ENCODE peak calls at places on chromosomes 7 and 10, in nine cellular contexts. One of them, this sample, is unnamed.

GRCh38 chr10:114523876-114524275 is 119.6 kb upstream of the AFAP1L2 start:
- DNase-seq in CD8-positive, alpha-beta memory T cell: no peak
- DNase-seq in GM20000: no peak
- DNase-seq in KBM-7: no peak
- DNase-seq in AG08395: no peak
- DNase-seq in GDM1: no peak
- DNase-seq in fibroblast of mammary gland: no peak
- DNase-seq in OCI-LY7: peak
- DNase-seq in stimulated activated CD4-positive, alpha-beta T cell treated with anti-CD3 and anti-CD28 coated beads, Interleukin-1b, Interleukin-23, amount 100 ng/mL, for 24 hours: no peak
- DNase-seq in this sample: peak

GRCh38 chr7:12281026-12281425 is 69.9 kb downstream of the TMEM106B start:
- DNase-seq in OCI-LY7: no peak
- DNase-seq in GM20000: no peak
- DNase-seq in stimulated activated CD4-positive, alpha-beta T cell treated with anti-CD3 and anti-CD28 coated beads, Interleukin-1b, Interleukin-23, amount 100 ng/mL, for 24 hours: no peak
- DNase-seq in CD8-positive, alpha-beta memory T cell: no peak
- DNase-seq in GDM1: no peak
- DNase-seq in KBM-7: no peak
- DNase-seq in AG08395: no peak
- DNase-seq in fibroblast of mammary gland: peak
- DNase-seq in this sample: no peak

GRCh38 chr7:129110575-129111376 is 33.7 kb upstream of the TSPAN33 start:
- DNase-seq in GM20000: no peak
- DNase-seq in GDM1: no peak
- DNase-seq in AG08395: no peak
- DNase-seq in CD8-positive, alpha-beta memory T cell: no peak
- DNase-seq in fibroblast of mammary gland: no peak
- DNase-seq in stimulated activated CD4-positive, alpha-beta T cell treated with anti-CD3 and anti-CD28 coated beads, Interleukin-1b, Interleukin-23, amount 100 ng/mL, for 24 hours: no peak
- DNase-seq in KBM-7: no peak
- DNase-seq in OCI-LY7: no peak
- DNase-seq in this sample: peak

GRCh38 chr7:135960709-135961451 is 16.3 kb downstream of the MTPN start:
- DNase-seq in fibroblast of mammary gland: no peak
- DNase-seq in OCI-LY7: no peak
- DNase-seq in CD8-positive, alpha-beta memory T cell: no peak
- DNase-seq in GDM1: no peak
- DNase-seq in KBM-7: no peak
- DNase-seq in AG08395: no peak
- DNase-seq in GM20000: no peak
- DNase-seq in stimulated activated CD4-positive, alpha-beta T cell treated with anti-CD3 and anti-CD28 coated beads, Interleukin-1b, Interleukin-23, amount 100 ng/mL, for 24 hours: no peak
- DNase-seq in this sample: no peak

GRCh38 chr10:106493166-106493565 is 671.3 kb downstream of the SORCS1 start:
- DNase-seq in CD8-positive, alpha-beta memory T cell: no peak
- DNase-seq in GDM1: no peak
- DNase-seq in OCI-LY7: no peak
- DNase-seq in stimulated activated CD4-positive, alpha-beta T cell treated with anti-CD3 and anti-CD28 coated beads, Interleukin-1b, Interleukin-23, amount 100 ng/mL, for 24 hours: no peak
- DNase-seq in fibroblast of mammary gland: no peak
- DNase-seq in AG08395: no peak
- DNase-seq in GM20000: no peak
- DNase-seq in KBM-7: no peak
- DNase-seq in this sample: no peak

GRCh38 chr7:497346-497745 is 22.3 kb downstream of the PDGFA start:
- DNase-seq in OCI-LY7: no peak
- DNase-seq in fibroblast of mammary gland: no peak
- DNase-seq in GDM1: no peak
- DNase-seq in GM20000: no peak
- DNase-seq in CD8-positive, alpha-beta memory T cell: no peak
- DNase-seq in KBM-7: no peak
- DNase-seq in stimulated activated CD4-positive, alpha-beta T cell treated with anti-CD3 and anti-CD28 coated beads, Interleukin-1b, Interleukin-23, amount 100 ng/mL, for 24 hours: no peak
- DNase-seq in AG08395: no peak
- DNase-seq in this sample: no peak

GRCh38 chr7:96224682-96225081 is 97.2 kb downstream of the SLC25A13 start:
- DNase-seq in OCI-LY7: no peak
- DNase-seq in GDM1: peak
- DNase-seq in CD8-positive, alpha-beta memory T cell: no peak
- DNase-seq in fibroblast of mammary gland: peak
- DNase-seq in stimulated activated CD4-positive, alpha-beta T cell treated with anti-CD3 and anti-CD28 coated beads, Interleukin-1b, Interleukin-23, amount 100 ng/mL, for 24 hours: no peak
- DNase-seq in GM20000: peak
- DNase-seq in AG08395: no peak
- DNase-seq in KBM-7: peak
- DNase-seq in this sample: no peak

GRCh38 chr7:134366481-134366880 is 49.8 kb upstream of the SLC35B4 start:
- DNase-seq in AG08395: no peak
- DNase-seq in stimulated activated CD4-positive, alpha-beta T cell treated with anti-CD3 and anti-CD28 coated beads, Interleukin-1b, Interleukin-23, amount 100 ng/mL, for 24 hours: no peak
- DNase-seq in GM20000: no peak
- DNase-seq in fibroblast of mammary gland: peak
- DNase-seq in OCI-LY7: no peak
- DNase-seq in CD8-positive, alpha-beta memory T cell: no peak
- DNase-seq in KBM-7: no peak
- DNase-seq in GDM1: no peak
- DNase-seq in this sample: no peak

GRCh38 chr10:33052476-33052875 is 94.4 kb upstream of the ITGB1 start:
- DNase-seq in CD8-positive, alpha-beta memory T cell: no peak
- DNase-seq in GM20000: no peak
- DNase-seq in KBM-7: no peak
- DNase-seq in fibroblast of mammary gland: no peak
- DNase-seq in AG08395: no peak
- DNase-seq in OCI-LY7: no peak
- DNase-seq in stimulated activated CD4-positive, alpha-beta T cell treated with anti-CD3 and anti-CD28 coated beads, Interleukin-1b, Interleukin-23, amount 100 ng/mL, for 24 hours: no peak
- DNase-seq in GDM1: no peak
- DNase-seq in this sample: no peak

GRCh38 chr10:58638406-58638805 is 125.7 kb downstream of the BICC1 start:
- DNase-seq in stimulated activated CD4-positive, alpha-beta T cell treated with anti-CD3 and anti-CD28 coated beads, Interleukin-1b, Interleukin-23, amount 100 ng/mL, for 24 hours: no peak
- DNase-seq in GDM1: no peak
- DNase-seq in GM20000: no peak
- DNase-seq in fibroblast of mammary gland: peak
- DNase-seq in KBM-7: no peak
- DNase-seq in OCI-LY7: no peak
- DNase-seq in CD8-positive, alpha-beta memory T cell: no peak
- DNase-seq in AG08395: no peak
- DNase-seq in this sample: no peak

GRCh38 chr7:4841007-4841784 is 20.6 kb downstream of the PAPOLB start:
- DNase-seq in stimulated activated CD4-positive, alpha-beta T cell treated with anti-CD3 and anti-CD28 coated beads, Interleukin-1b, Interleukin-23, amount 100 ng/mL, for 24 hours: no peak
- DNase-seq in GM20000: no peak
- DNase-seq in GDM1: no peak
- DNase-seq in fibroblast of mammary gland: no peak
- DNase-seq in CD8-positive, alpha-beta memory T cell: no peak
- DNase-seq in OCI-LY7: no peak
- DNase-seq in AG08395: no peak
- DNase-seq in KBM-7: no peak
- DNase-seq in this sample: no peak

GRCh38 chr10:119933179-119933578 is 40.6 kb downstream of the SEC23IP start:
- DNase-seq in KBM-7: peak
- DNase-seq in stimulated activated CD4-positive, alpha-beta T cell treated with anti-CD3 and anti-CD28 coated beads, Interleukin-1b, Interleukin-23, amount 100 ng/mL, for 24 hours: no peak
- DNase-seq in AG08395: no peak
- DNase-seq in CD8-positive, alpha-beta memory T cell: no peak
- DNase-seq in GDM1: no peak
- DNase-seq in OCI-LY7: peak
- DNase-seq in GM20000: no peak
- DNase-seq in fibroblast of mammary gland: no peak
- DNase-seq in this sample: no peak

This sample was measured in RPMI8226.